ENCODE peak calls at places on chromosomes 16 and 17, in ten cellular contexts. V is anterior cingulate cortex; F is hippocampal formation; S is ovary; N is effector CD4-positive, alpha-beta T cell; C is NCI-H524; M is A549; K is OCI-M1; I is AML-193; E is epithelial cell of esophagus. G is an unnamed sample.

GRCh38 chr17:2423271-2423670 is 22.4 kb upstream of the MNT start:
- DNase-seq in N (no peak), C (peak), I (no peak), F (no peak), V (no peak), E (peak), M (no peak), S (no peak), K (no peak), G (no peak)

GRCh38 chr17:82614095-82614631 is 34.1 kb downstream of the WDR45B start:
- DNase-seq in S (no peak), K (no peak), I (no peak), N (no peak), V (no peak), E (no peak), F (no peak), M (no peak), C (no peak), G (no peak)

GRCh38 chr16:48608452-48608851 is 1.5 kb downstream of the N4BP1 start:
- DNase-seq in M (no peak), N (peak), C (no peak), I (peak), S (no peak), V (no peak), E (peak), K (peak), F (no peak), G (no peak)

GRCh38 chr17:81391964-81392908 is 3.0 kb upstream of the BAHCC1 start:
- DNase-seq in F (peak), E (no peak), M (no peak), K (no peak), N (no peak), V (no peak), I (no peak), S (peak), C (peak), G (no peak)

GRCh38 chr16:4613636-4614570 is 785 bp downstream of the UBALD1 start:
- DNase-seq in F (no peak), C (peak), S (peak), N (no peak), I (no peak), E (peak), K (peak), M (peak), V (no peak), G (peak)

GRCh38 chr16:85754403-85754802 is 3.5 kb upstream of the C16orf74 start:
- DNase-seq in F (no peak), E (no peak), M (no peak), C (peak), N (no peak), I (no peak), S (no peak), V (no peak), K (no peak), G (no peak)

GRCh38 chr16:66342294-66342900 is 24.1 kb upstream of the CDH5 start:
- DNase-seq in S (peak), C (peak), N (no peak), V (no peak), E (no peak), I (no peak), F (no peak), M (peak), K (peak), G (peak)

GRCh38 chr16:27894441-27894840 is 169.1 kb downstream of the GSG1L start:
- DNase-seq in M (no peak), K (no peak), I (no peak), F (no peak), N (no peak), V (no peak), S (no peak), E (no peak), C (no peak), G (no peak)

GRCh38 chr16:720507-720989 is 398 bp upstream of the ANTKMT start:
- DNase-seq in M (peak), F (peak), S (peak), N (no peak), V (peak), E (no peak), C (peak), K (peak), I (peak), G (peak)

GRCh38 chr17:39213852-39214251 is 11.9 kb downstream of the STAC2 start:
- DNase-seq in V (no peak), E (peak), I (no peak), M (peak), F (no peak), N (no peak), K (no peak), C (no peak), S (no peak), G (no peak)

GRCh38 chr16:87278191-87279093 is 38.8 kb downstream of the C16orf95 start:
- DNase-seq in I (peak), E (peak), N (peak), S (peak), M (peak), F (peak), K (peak), V (peak), C (peak), G (peak)

GRCh38 chr16:649646-650045 is 481 bp downstream of the WDR90 start:
- DNase-seq in S (no peak), I (no peak), C (no peak), V (no peak), F (no peak), N (no peak), E (no peak), M (no peak), K (peak), G (no peak)

GRCh38 chr17:80931421-80932265 is 60.0 kb upstream of the CHMP6 start:
- DNase-seq in I (no peak), K (no peak), N (no peak), C (peak), V (no peak), E (no peak), S (no peak), M (no peak), F (no peak), G (no peak)

GRCh38 chr17:6485646-6486412 is 41.6 kb downstream of the PIMREG start:
- DNase-seq in C (no peak), F (no peak), I (no peak), N (no peak), S (no peak), V (no peak), E (no peak), K (no peak), M (no peak), G (no peak)

GRCh38 chr16:83701494-83701893 is 106.3 kb upstream of the HSBP1 start:
- DNase-seq in N (no peak), M (peak), K (peak), S (no peak), F (no peak), C (no peak), E (peak), I (no peak), V (no peak), G (peak)

GRCh38 chr16:10256855-10257641 is 74.8 kb upstream of the GRIN2A start:
- DNase-seq in K (peak), I (peak), S (peak), E (peak), M (peak), V (no peak), C (peak), F (no peak), N (peak), G (peak)

GRCh38 chr16:48284772-48285409 is 37.6 kb upstream of the ABCC11 start:
- DNase-seq in E (no peak), N (no peak), K (no peak), F (no peak), M (no peak), C (no peak), V (no peak), S (no peak), I (no peak), G (no peak)

GRCh38 chr17:28896491-28896883 is 1.0 kb downstream of the FLOT2 start:
- DNase-seq in V (no peak), F (no peak), E (no peak), S (no peak), M (no peak), K (no peak), I (no peak), N (no peak), C (peak), G (no peak)

GRCh38 chr16:56747486-56748045 is 17.6 kb downstream of the NUP93 start:
- DNase-seq in E (no peak), V (no peak), F (no peak), M (no peak), I (no peak), C (no peak), N (no peak), K (no peak), S (no peak), G (no peak)

GRCh38 chr16:3467920-3468319 is 24.4 kb downstream of the NAA60 start:
- DNase-seq in C (no peak), I (no peak), N (no peak), S (no peak), V (no peak), M (no peak), E (peak), K (peak), F (no peak), G (no peak)

GRCh38 chr17:37399404-37399803 is 7.2 kb downstream of the ACACA start:
- DNase-seq in V (no peak), S (no peak), C (no peak), N (no peak), M (no peak), E (peak), I (no peak), K (no peak), F (no peak), G (no peak)

G was measured in K562.